ENCODE peak calls at places on chromosomes 2 and 18, in seven cellular contexts. N, D, R, L, O, J and B are unnamed samples.

GRCh38 chr2:135963841-135964240 is 21.6 kb downstream of the DARS1 start:
- DNase-seq in J (no peak), L (no peak), R (no peak), O (no peak), D (no peak), N (no peak), B (no peak)

GRCh38 chr2:929011-929735 is 21.5 kb upstream of the SNTG2 start:
- DNase-seq in J (no peak), D (no peak), N (no peak), O (no peak), L (no peak), R (no peak), B (no peak)

GRCh38 chr2:65053199-65053598 is 3.0 kb upstream of the CEP68 start:
- DNase-seq in R (no peak), J (no peak), O (no peak), D (no peak), N (no peak), L (no peak), B (no peak)

GRCh38 chr2:105678346-105678745 is 66.4 kb upstream of the NCK2 start:
- DNase-seq in O (no peak), L (no peak), N (no peak), R (no peak), J (no peak), D (no peak), B (no peak)

GRCh38 chr2:225735844-225736243 is 336.3 kb downstream of the NYAP2 start:
- DNase-seq in O (no peak), D (no peak), R (peak; percentile 52), J (peak; percentile 69), N (peak; percentile 95), L (no peak), B (no peak)

GRCh38 chr2:46747297-46747818 is 168.2 kb downstream of the MCFD2 start:
- DNase-seq in L (no peak), O (no peak), J (no peak), R (peak; percentile 26), D (no peak), N (no peak), B (no peak)

GRCh38 chr2:170292415-170292814 is 114.5 kb downstream of the MYO3B start:
- DNase-seq in L (no peak), N (no peak), D (no peak), R (no peak), J (no peak), O (no peak), B (no peak)

GRCh38 chr18:57737661-57738060 is 65.5 kb downstream of the ATP8B1 start:
- DNase-seq in J (no peak), D (no peak), R (peak; percentile 99), O (peak; percentile 83), N (peak; percentile 97), L (no peak), B (no peak)

GRCh38 chr2:42105330-42106256 is 57.8 kb downstream of the PKDCC start:
- DNase-seq in D (no peak), J (no peak), N (no peak), L (no peak), R (peak; percentile 24), O (no peak), B (no peak)

GRCh38 chr2:241268716-241269445 is 46.6 kb downstream of the HDLBP start:
- DNase-seq in N (peak; percentile 29), L (no peak), O (no peak), D (no peak), J (no peak), R (peak; percentile 54), B (no peak)

GRCh38 chr18:11494093-11494492 is 115.3 kb upstream of the SLC35G4 start:
- DNase-seq in L (no peak), J (no peak), O (no peak), N (no peak), D (no peak), R (peak; percentile 74), B (no peak)

GRCh38 chr18:36104749-36105148 is 24.4 kb downstream of the SLC39A6 start:
- DNase-seq in N (no peak), O (no peak), D (no peak), J (no peak), L (no peak), R (no peak), B (no peak)

GRCh38 chr2:140376686-140377085 is 1596.5 kb upstream of the NXPH2 start:
- DNase-seq in O (no peak), N (no peak), J (no peak), L (no peak), D (no peak), R (no peak), B (no peak)

GRCh38 chr2:36777272-36777671 is 80.8 kb downstream of the VIT start:
- DNase-seq in N (no peak), O (no peak), L (no peak), D (no peak), R (no peak), J (no peak), B (no peak)

GRCh38 chr2:36779462-36779861 is 83.0 kb downstream of the VIT start:
- DNase-seq in D (no peak), O (no peak), N (no peak), L (no peak), R (no peak), J (no peak), B (no peak)

GRCh38 chr2:36773947-36774346 is 77.4 kb downstream of the VIT start:
- DNase-seq in R (no peak), J (no peak), O (no peak), N (no peak), L (no peak), D (no peak), B (no peak)

GRCh38 chr2:36780231-36780808 is 83.8 kb downstream of the VIT start:
- DNase-seq in N (peak; percentile 81), D (no peak), L (peak; percentile 26), O (no peak), J (peak; percentile 54), R (peak; percentile 66), B (peak; percentile 22)

DNA sequence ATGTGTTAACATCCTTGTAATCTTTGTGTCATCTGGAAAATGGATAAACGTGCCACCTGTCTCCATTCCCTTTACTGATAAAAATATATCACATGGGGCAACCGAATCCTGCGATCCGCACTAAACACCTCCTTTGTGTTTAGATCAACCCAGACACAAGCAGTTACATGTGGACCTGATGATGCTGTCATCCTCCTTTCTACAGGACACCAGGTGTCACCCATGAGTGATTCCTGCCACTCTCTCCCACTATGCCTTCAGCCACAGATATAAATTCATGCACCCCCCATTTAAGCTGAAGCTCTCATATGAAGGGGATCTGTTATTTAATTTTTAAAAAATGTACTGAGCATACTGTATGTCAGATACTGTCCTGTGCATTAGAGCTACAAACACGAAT is 81.3 kb downstream of the VIT start:
- DNase-seq in J (no peak), D (no peak), N (no peak), O (no peak), R (no peak), L (no peak), B (no peak)
- TF ChIP-seq CTCF in J (peak; percentile 13), D (no peak), N (no peak), O (no peak), R (no peak), L (no peak), B (no peak)

GRCh38 chr2:16035747-16036745 is 95.7 kb downstream of the MYCN start:
- DNase-seq in L (no peak), O (no peak), D (no peak), J (no peak), N (no peak), R (no peak), B (no peak)

GRCh38 chr2:16033032-16033293 is 92.6 kb downstream of the MYCN start:
- DNase-seq in L (no peak), N (no peak), O (no peak), D (no peak), J (no peak), R (no peak), B (no peak)

GRCh38 chr2:16034975-16035746 is 94.8 kb downstream of the MYCN start:
- DNase-seq in J (no peak), N (no peak), O (no peak), L (no peak), R (no peak), D (no peak), B (no peak)

GRCh38 chr2:16032282-16033031 is 92.1 kb downstream of the MYCN start:
- DNase-seq in N (no peak), R (no peak), J (no peak), O (no peak), D (no peak), L (no peak), B (no peak)

DNA sequence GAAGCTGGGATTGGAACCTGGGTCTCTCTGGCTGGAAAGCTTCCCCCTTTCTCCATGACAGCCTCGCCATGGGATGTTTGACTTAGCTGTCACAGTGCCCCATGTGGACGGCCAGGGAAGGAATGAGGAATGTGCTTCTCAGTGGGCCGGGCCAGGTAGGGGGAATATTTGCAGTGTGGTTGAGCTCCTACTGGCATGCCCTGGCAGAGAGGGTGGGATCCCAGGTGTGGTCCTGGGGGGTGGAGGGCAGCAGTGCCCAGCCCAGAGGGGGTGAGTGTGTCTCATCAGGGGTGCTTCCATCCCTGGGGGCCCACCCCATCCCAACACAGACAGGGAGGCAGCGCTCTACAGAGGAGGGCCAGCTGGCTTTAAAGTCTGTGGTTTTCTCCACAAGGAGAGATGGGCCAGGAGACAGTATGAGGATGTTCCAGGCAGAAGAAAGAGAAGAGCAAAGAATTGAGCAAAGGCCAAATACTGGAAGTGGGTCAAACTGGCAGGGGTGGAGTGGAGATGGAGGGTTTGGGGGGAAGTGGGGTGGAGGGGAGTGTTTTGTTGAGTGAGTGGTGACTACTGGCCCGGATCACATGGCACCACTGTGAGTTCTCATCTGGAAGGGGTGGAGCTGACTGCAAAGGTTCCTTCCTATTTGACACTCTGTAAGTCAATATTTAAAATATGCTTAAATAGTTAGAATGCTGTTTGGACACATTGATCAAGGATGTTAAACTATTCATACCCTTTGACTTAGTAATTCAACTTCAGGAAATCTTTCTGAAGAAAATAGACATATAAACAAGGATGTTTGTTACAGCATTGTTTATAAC is 94.0 kb downstream of the MYCN start:
- DNase-seq in R (no peak), N (no peak), D (peak; percentile 30), L (peak; percentile 36), O (no peak), J (no peak), B (peak; percentile 44)
- TF ChIP-seq CTCF in R (no peak), N (no peak), D (no peak), L (peak; percentile 37), O (no peak), J (no peak), B (no peak)

GRCh38 chr2:43238813-43239212 is 12.4 kb upstream of the ZFP36L2 start:
- DNase-seq in N (no peak), L (no peak), J (no peak), O (no peak), R (no peak), D (no peak), B (no peak)

GRCh38 chr2:43238176-43238575 is 11.8 kb upstream of the ZFP36L2 start:
- DNase-seq in N (peak; percentile 58), J (no peak), R (peak; percentile 60), L (no peak), D (no peak), O (no peak), B (no peak)

GRCh38 chr2:43240762-43241150 is 14.3 kb upstream of the ZFP36L2 start:
- DNase-seq in R (no peak), N (no peak), L (no peak), O (no peak), D (no peak), J (no peak), B (no peak)

GRCh38 chr2:43241558-43241957 is 15.2 kb upstream of the ZFP36L2 start:
- DNase-seq in O (no peak), J (no peak), D (no peak), N (no peak), R (no peak), L (no peak), B (no peak)

GRCh38 chr2:43239981-43240761 is 13.8 kb upstream of the ZFP36L2 start:
- DNase-seq in J (no peak), O (no peak), D (no peak), L (no peak), N (no peak), R (no peak), B (no peak)
- TF ChIP-seq CTCF in J (no peak), O (no peak), D (no peak), L (no peak), N (no peak), R (no peak), B (no peak)

GRCh38 chr2:121128741-121129659 is 156.0 kb downstream of the TFCP2L1 start:
- DNase-seq in R (no peak), D (peak; percentile 74), J (no peak), O (no peak), L (peak; percentile 61), N (peak; percentile 1), B (peak; percentile 64)
- TF ChIP-seq CTCF in R (peak; percentile 52), D (peak; percentile 41), J (peak; percentile 77), O (peak; percentile 50), L (peak; percentile 67), N (peak; percentile 41), B (peak; percentile 42)